ENCODE peak calls at places on chromosomes 7 and 10, in eight cellular contexts. One of them, this sample, is unnamed.
A peak's percentile ranks its signal among the peaks of the same experiment; 100 is the strongest.

GRCh38 chr10:33334839-33335549 is 527 bp upstream of the NRP1 start:
- DNase-seq in endothelial cell: peak; percentile 79
- DNase-seq in dermis blood vessel endothelial cell: peak; percentile 89
- DNase-seq in NCI-H187: no peak
- DNase-seq in T-helper 1 cell: no peak
- DNase-seq in cardiac fibroblast: peak; percentile 91
- DNase-seq in dermis microvascular lymphatic vessel endothelial cell: peak; percentile 28
- DNase-seq in mesothelial cell of epicardium: peak; percentile 82
- DNase-seq in this sample: no peak

GRCh38 chr7:27129729-27130539 is 623 bp downstream of the HOXA4 start:
- DNase-seq in endothelial cell: no peak
- DNase-seq in dermis blood vessel endothelial cell: peak; percentile 80
- DNase-seq in NCI-H187: no peak
- DNase-seq in T-helper 1 cell: no peak
- DNase-seq in cardiac fibroblast: no peak
- DNase-seq in dermis microvascular lymphatic vessel endothelial cell: no peak
- DNase-seq in mesothelial cell of epicardium: peak; percentile 64
- DNase-seq in this sample: no peak

GRCh38 chr10:127577376-127577775 is 28.3 kb downstream of the NPS start:
- DNase-seq in endothelial cell: no peak
- DNase-seq in dermis blood vessel endothelial cell: peak; percentile 15
- DNase-seq in NCI-H187: no peak
- DNase-seq in T-helper 1 cell: no peak
- DNase-seq in cardiac fibroblast: peak; percentile 12
- DNase-seq in dermis microvascular lymphatic vessel endothelial cell: no peak
- DNase-seq in mesothelial cell of epicardium: no peak
- DNase-seq in this sample: no peak

GRCh38 chr7:108280136-108280535 is 150.0 kb upstream of the LAMB4 start:
- DNase-seq in endothelial cell: no peak
- DNase-seq in dermis blood vessel endothelial cell: peak; percentile 53
- DNase-seq in NCI-H187: peak; percentile 37
- DNase-seq in T-helper 1 cell: no peak
- DNase-seq in cardiac fibroblast: no peak
- DNase-seq in dermis microvascular lymphatic vessel endothelial cell: no peak
- DNase-seq in mesothelial cell of epicardium: no peak
- DNase-seq in this sample: no peak

GRCh38 chr10:88074971-88075370 is 211.5 kb downstream of the PTEN start:
- DNase-seq in endothelial cell: no peak
- DNase-seq in dermis blood vessel endothelial cell: no peak
- DNase-seq in NCI-H187: no peak
- DNase-seq in T-helper 1 cell: no peak
- DNase-seq in cardiac fibroblast: no peak
- DNase-seq in dermis microvascular lymphatic vessel endothelial cell: no peak
- DNase-seq in mesothelial cell of epicardium: no peak
- DNase-seq in this sample: no peak

GRCh38 chr10:68560916-68561691 is 967 bp downstream of the TET1 start:
- DNase-seq in endothelial cell: peak; percentile 53
- DNase-seq in dermis blood vessel endothelial cell: no peak
- DNase-seq in NCI-H187: peak; percentile 17
- DNase-seq in T-helper 1 cell: no peak
- DNase-seq in cardiac fibroblast: peak; percentile 33
- DNase-seq in dermis microvascular lymphatic vessel endothelial cell: no peak
- DNase-seq in mesothelial cell of epicardium: peak; percentile 61
- DNase-seq in this sample: no peak

GRCh38 chr10:90652519-90652918 is 205.3 kb downstream of the HTR7 start:
- DNase-seq in endothelial cell: no peak
- DNase-seq in dermis blood vessel endothelial cell: peak; percentile 23
- DNase-seq in NCI-H187: no peak
- DNase-seq in T-helper 1 cell: no peak
- DNase-seq in cardiac fibroblast: peak; percentile 59
- DNase-seq in dermis microvascular lymphatic vessel endothelial cell: no peak
- DNase-seq in mesothelial cell of epicardium: no peak
- DNase-seq in this sample: no peak

GRCh38 chr7:106415433-106415832 is 130.7 kb upstream of the NAMPT start:
- DNase-seq in endothelial cell: no peak
- DNase-seq in dermis blood vessel endothelial cell: peak; percentile 9
- DNase-seq in NCI-H187: no peak
- DNase-seq in T-helper 1 cell: no peak
- DNase-seq in cardiac fibroblast: peak; percentile 29
- DNase-seq in dermis microvascular lymphatic vessel endothelial cell: no peak
- DNase-seq in mesothelial cell of epicardium: no peak
- DNase-seq in this sample: no peak

GRCh38 chr7:80902716-80903308 is 16.0 kb downstream of the SEMA3C start:
- DNase-seq in endothelial cell: no peak
- DNase-seq in dermis blood vessel endothelial cell: no peak
- DNase-seq in NCI-H187: no peak
- DNase-seq in T-helper 1 cell: no peak
- DNase-seq in cardiac fibroblast: no peak
- DNase-seq in dermis microvascular lymphatic vessel endothelial cell: no peak
- DNase-seq in mesothelial cell of epicardium: no peak
- DNase-seq in this sample: no peak

GRCh38 chr10:25797888-25798429 is 136.1 kb upstream of the MYO3A start:
- DNase-seq in endothelial cell: no peak
- DNase-seq in dermis blood vessel endothelial cell: no peak
- DNase-seq in NCI-H187: no peak
- DNase-seq in T-helper 1 cell: no peak
- DNase-seq in cardiac fibroblast: peak; percentile 5
- DNase-seq in dermis microvascular lymphatic vessel endothelial cell: no peak
- DNase-seq in mesothelial cell of epicardium: no peak
- DNase-seq in this sample: no peak

GRCh38 chr10:89478739-89479116 is 56.7 kb downstream of the SLC16A12 start:
- DNase-seq in endothelial cell: no peak
- DNase-seq in dermis blood vessel endothelial cell: no peak
- DNase-seq in NCI-H187: no peak
- DNase-seq in T-helper 1 cell: no peak
- DNase-seq in cardiac fibroblast: peak; percentile 75
- DNase-seq in dermis microvascular lymphatic vessel endothelial cell: no peak
- DNase-seq in mesothelial cell of epicardium: no peak
- DNase-seq in this sample: no peak

GRCh38 chr10:44510716-44511115 is 125.8 kb upstream of the CXCL12 start:
- DNase-seq in endothelial cell: no peak
- DNase-seq in dermis blood vessel endothelial cell: no peak
- DNase-seq in NCI-H187: no peak
- DNase-seq in T-helper 1 cell: no peak
- DNase-seq in cardiac fibroblast: peak; percentile 96
- DNase-seq in dermis microvascular lymphatic vessel endothelial cell: no peak
- DNase-seq in mesothelial cell of epicardium: no peak
- DNase-seq in this sample: no peak

GRCh38 chr10:84241185-84241790 is at the start of gene LRIT1:
- DNase-seq in endothelial cell: no peak
- DNase-seq in dermis blood vessel endothelial cell: no peak
- DNase-seq in NCI-H187: no peak
- DNase-seq in T-helper 1 cell: no peak
- DNase-seq in cardiac fibroblast: no peak
- DNase-seq in dermis microvascular lymphatic vessel endothelial cell: no peak
- DNase-seq in mesothelial cell of epicardium: no peak
- DNase-seq in this sample: no peak

GRCh38 chr7:127793582-127793981 is 141.6 kb downstream of the SND1 start:
- DNase-seq in endothelial cell: no peak
- DNase-seq in dermis blood vessel endothelial cell: no peak
- DNase-seq in NCI-H187: no peak
- DNase-seq in T-helper 1 cell: no peak
- DNase-seq in cardiac fibroblast: no peak
- DNase-seq in dermis microvascular lymphatic vessel endothelial cell: no peak
- DNase-seq in mesothelial cell of epicardium: no peak
- DNase-seq in this sample: no peak

GRCh38 chr7:47326220-47326619 is 255.7 kb downstream of the TNS3 start:
- DNase-seq in endothelial cell: no peak
- DNase-seq in dermis blood vessel endothelial cell: peak; percentile 54
- DNase-seq in NCI-H187: no peak
- DNase-seq in T-helper 1 cell: no peak
- DNase-seq in cardiac fibroblast: peak; percentile 92
- DNase-seq in dermis microvascular lymphatic vessel endothelial cell: no peak
- DNase-seq in mesothelial cell of epicardium: no peak
- DNase-seq in this sample: no peak

GRCh38 chr10:24446739-24447138 is 237.8 kb downstream of the KIAA1217 start:
- DNase-seq in endothelial cell: no peak
- DNase-seq in dermis blood vessel endothelial cell: no peak
- DNase-seq in NCI-H187: no peak
- DNase-seq in T-helper 1 cell: no peak
- DNase-seq in cardiac fibroblast: peak; percentile 92
- DNase-seq in dermis microvascular lymphatic vessel endothelial cell: no peak
- DNase-seq in mesothelial cell of epicardium: no peak
- DNase-seq in this sample: no peak

GRCh38 chr10:23918839-23919238 is 290.1 kb upstream of the KIAA1217 start:
- DNase-seq in endothelial cell: no peak
- DNase-seq in dermis blood vessel endothelial cell: no peak
- DNase-seq in NCI-H187: no peak
- DNase-seq in T-helper 1 cell: no peak
- DNase-seq in cardiac fibroblast: peak; percentile 0
- DNase-seq in dermis microvascular lymphatic vessel endothelial cell: no peak
- DNase-seq in mesothelial cell of epicardium: no peak
- DNase-seq in this sample: no peak

GRCh38 chr10:30736685-30737232 is 107.2 kb upstream of the LYZL2 start:
- DNase-seq in endothelial cell: no peak
- DNase-seq in dermis blood vessel endothelial cell: peak; percentile 90
- DNase-seq in NCI-H187: no peak
- DNase-seq in T-helper 1 cell: no peak
- DNase-seq in cardiac fibroblast: peak; percentile 99
- DNase-seq in dermis microvascular lymphatic vessel endothelial cell: no peak
- DNase-seq in mesothelial cell of epicardium: no peak
- DNase-seq in this sample: no peak

GRCh38 chr7:40298421-40298820 is 163.6 kb downstream of the SUGCT start:
- DNase-seq in endothelial cell: no peak
- DNase-seq in dermis blood vessel endothelial cell: peak; percentile 22
- DNase-seq in NCI-H187: no peak
- DNase-seq in T-helper 1 cell: no peak
- DNase-seq in cardiac fibroblast: peak; percentile 92
- DNase-seq in dermis microvascular lymphatic vessel endothelial cell: no peak
- DNase-seq in mesothelial cell of epicardium: no peak
- DNase-seq in this sample: no peak

GRCh38 chr10:72002354-72003295 is 38.4 kb downstream of the CHST3 start:
- DNase-seq in endothelial cell: no peak
- DNase-seq in dermis blood vessel endothelial cell: no peak
- DNase-seq in NCI-H187: no peak
- DNase-seq in T-helper 1 cell: no peak
- DNase-seq in cardiac fibroblast: no peak
- DNase-seq in dermis microvascular lymphatic vessel endothelial cell: no peak
- DNase-seq in mesothelial cell of epicardium: no peak
- DNase-seq in this sample: no peak

GRCh38 chr10:82737556-82737955 is 862.6 kb downstream of the NRG3 start:
- DNase-seq in endothelial cell: no peak
- DNase-seq in dermis blood vessel endothelial cell: no peak
- DNase-seq in NCI-H187: no peak
- DNase-seq in T-helper 1 cell: no peak
- DNase-seq in cardiac fibroblast: no peak
- DNase-seq in dermis microvascular lymphatic vessel endothelial cell: no peak
- DNase-seq in mesothelial cell of epicardium: no peak
- DNase-seq in this sample: no peak

GRCh38 chr10:124568858-124569622 is 107.4 kb downstream of the LHPP start:
- DNase-seq in endothelial cell: no peak
- DNase-seq in dermis blood vessel endothelial cell: no peak
- DNase-seq in NCI-H187: no peak
- DNase-seq in T-helper 1 cell: no peak
- DNase-seq in cardiac fibroblast: no peak
- DNase-seq in dermis microvascular lymphatic vessel endothelial cell: no peak
- DNase-seq in mesothelial cell of epicardium: no peak
- DNase-seq in this sample: no peak

GRCh38 chr10:43376046-43376635 is 4.7 kb downstream of the FXYD4 start:
- DNase-seq in endothelial cell: no peak
- DNase-seq in dermis blood vessel endothelial cell: no peak
- DNase-seq in NCI-H187: no peak
- DNase-seq in T-helper 1 cell: no peak
- DNase-seq in cardiac fibroblast: no peak
- DNase-seq in dermis microvascular lymphatic vessel endothelial cell: no peak
- DNase-seq in mesothelial cell of epicardium: no peak
- DNase-seq in this sample: no peak

GRCh38 chr10:43212043-43212721 is 54.7 kb downstream of the RASGEF1A start:
- DNase-seq in endothelial cell: no peak
- DNase-seq in dermis blood vessel endothelial cell: no peak
- DNase-seq in NCI-H187: no peak
- DNase-seq in T-helper 1 cell: peak; percentile 4
- DNase-seq in cardiac fibroblast: no peak
- DNase-seq in dermis microvascular lymphatic vessel endothelial cell: no peak
- DNase-seq in mesothelial cell of epicardium: no peak
- DNase-seq in this sample: no peak

GRCh38 chr10:122147731-122148130 is 123.4 kb upstream of the BTBD16 start:
- DNase-seq in endothelial cell: no peak
- DNase-seq in dermis blood vessel endothelial cell: no peak
- DNase-seq in NCI-H187: no peak
- DNase-seq in T-helper 1 cell: no peak
- DNase-seq in cardiac fibroblast: no peak
- DNase-seq in dermis microvascular lymphatic vessel endothelial cell: no peak
- DNase-seq in mesothelial cell of epicardium: no peak
- DNase-seq in this sample: no peak

GRCh38 chr7:92988051-92988450 is 129.7 kb downstream of the SAMD9 start:
- DNase-seq in endothelial cell: no peak
- DNase-seq in dermis blood vessel endothelial cell: peak; percentile 65
- DNase-seq in NCI-H187: no peak
- DNase-seq in T-helper 1 cell: no peak
- DNase-seq in cardiac fibroblast: peak; percentile 74
- DNase-seq in dermis microvascular lymphatic vessel endothelial cell: peak; percentile 17
- DNase-seq in mesothelial cell of epicardium: no peak
- DNase-seq in this sample: no peak

GRCh38 chr7:50349399-50349798 is 44.9 kb downstream of the IKZF1 start:
- DNase-seq in endothelial cell: no peak
- DNase-seq in dermis blood vessel endothelial cell: no peak
- DNase-seq in NCI-H187: no peak
- DNase-seq in T-helper 1 cell: no peak
- DNase-seq in cardiac fibroblast: no peak
- DNase-seq in dermis microvascular lymphatic vessel endothelial cell: no peak
- DNase-seq in mesothelial cell of epicardium: no peak
- DNase-seq in this sample: no peak

GRCh38 chr10:11476035-11476434 is 135.4 kb downstream of the USP6NL start:
- DNase-seq in endothelial cell: no peak
- DNase-seq in dermis blood vessel endothelial cell: no peak
- DNase-seq in NCI-H187: no peak
- DNase-seq in T-helper 1 cell: no peak
- DNase-seq in cardiac fibroblast: peak; percentile 13
- DNase-seq in dermis microvascular lymphatic vessel endothelial cell: no peak
- DNase-seq in mesothelial cell of epicardium: no peak
- DNase-seq in this sample: no peak

GRCh38 chr7:1953199-1954190 is 279.2 kb downstream of the MAD1L1 start:
- DNase-seq in endothelial cell: no peak
- DNase-seq in dermis blood vessel endothelial cell: no peak
- DNase-seq in NCI-H187: no peak
- DNase-seq in T-helper 1 cell: no peak
- DNase-seq in cardiac fibroblast: no peak
- DNase-seq in dermis microvascular lymphatic vessel endothelial cell: no peak
- DNase-seq in mesothelial cell of epicardium: no peak
- DNase-seq in this sample: no peak

GRCh38 chr10:119341236-119342016 is 134.1 kb downstream of the GRK5 start:
- DNase-seq in endothelial cell: no peak
- DNase-seq in dermis blood vessel endothelial cell: peak; percentile 52
- DNase-seq in NCI-H187: no peak
- DNase-seq in T-helper 1 cell: no peak
- DNase-seq in cardiac fibroblast: peak; percentile 80
- DNase-seq in dermis microvascular lymphatic vessel endothelial cell: peak; percentile 40
- DNase-seq in mesothelial cell of epicardium: no peak
- DNase-seq in this sample: no peak

GRCh38 chr7:128007293-128007680 is 23.9 kb downstream of the LRRC4 start:
- DNase-seq in endothelial cell: no peak
- DNase-seq in dermis blood vessel endothelial cell: no peak
- DNase-seq in NCI-H187: no peak
- DNase-seq in T-helper 1 cell: no peak
- DNase-seq in cardiac fibroblast: no peak
- DNase-seq in dermis microvascular lymphatic vessel endothelial cell: no peak
- DNase-seq in mesothelial cell of epicardium: no peak
- DNase-seq in this sample: no peak

GRCh38 chr10:6669269-6669859 is 89.3 kb upstream of the PRKCQ start:
- DNase-seq in endothelial cell: peak; percentile 39
- DNase-seq in dermis blood vessel endothelial cell: peak; percentile 82
- DNase-seq in NCI-H187: no peak
- DNase-seq in T-helper 1 cell: no peak
- DNase-seq in cardiac fibroblast: peak; percentile 69
- DNase-seq in dermis microvascular lymphatic vessel endothelial cell: peak; percentile 57
- DNase-seq in mesothelial cell of epicardium: no peak
- DNase-seq in this sample: no peak

GRCh38 chr7:73738220-73738611 is 386 bp downstream of the ABHD11 start:
- DNase-seq in endothelial cell: peak; percentile 48
- DNase-seq in dermis blood vessel endothelial cell: peak; percentile 58
- DNase-seq in NCI-H187: peak; percentile 33
- DNase-seq in T-helper 1 cell: peak; percentile 62
- DNase-seq in cardiac fibroblast: peak; percentile 54
- DNase-seq in dermis microvascular lymphatic vessel endothelial cell: no peak
- DNase-seq in mesothelial cell of epicardium: peak; percentile 51
- DNase-seq in this sample: no peak

GRCh38 chr7:30028749-30029635 is 780 bp downstream of the PLEKHA8 start:
- DNase-seq in endothelial cell: no peak
- DNase-seq in dermis blood vessel endothelial cell: no peak
- DNase-seq in NCI-H187: no peak
- DNase-seq in T-helper 1 cell: peak; percentile 14
- DNase-seq in cardiac fibroblast: peak; percentile 45
- DNase-seq in dermis microvascular lymphatic vessel endothelial cell: no peak
- DNase-seq in mesothelial cell of epicardium: no peak
- DNase-seq in this sample: no peak